ENCODE peak calls at places on chromosomes 16 and 17, in six cellular contexts. M, O, C, X, S and Z are unnamed samples.

GRCh38 chr16:88561485-88562369 is 8.5 kb upstream of the ZC3H18 start:
- DNase-seq in O (peak), C (peak), S (peak), M (peak), X (no peak), Z (no peak)

GRCh38 chr17:78645421-78646295 is 68.5 kb upstream of the DNAH17 start:
- DNase-seq in O (peak), M (no peak), X (peak), C (peak), S (peak), Z (no peak)

GRCh38 chr17:56785396-56785795 is 48.3 kb downstream of the C17orf67 start:
- DNase-seq in S (no peak), O (no peak), M (peak), X (no peak), C (peak), Z (no peak)

GRCh38 chr17:57545836-57546305 is 199.2 kb downstream of the CCDC182 start:
- DNase-seq in X (no peak), C (no peak), O (no peak), M (no peak), S (no peak), Z (no peak)

GRCh38 chr17:35243459-35244204 is 760 bp downstream of the SLFN5 start:
- DNase-seq in O (peak), S (peak), M (peak), C (peak), X (peak), Z (peak)

GRCh38 chr17:69608114-69608513 is 193.6 kb downstream of the MAP2K6 start:
- DNase-seq in X (no peak), O (no peak), M (no peak), C (peak), S (no peak), Z (no peak)

GRCh38 chr16:4847774-4848587 is 700 bp downstream of the UBN1 start:
- DNase-seq in O (peak), X (peak), M (peak), S (peak), C (peak), Z (peak)

GRCh38 chr16:85492617-85492957 is 120.5 kb upstream of the GSE1 start:
- DNase-seq in M (no peak), O (no peak), C (peak), X (no peak), S (no peak), Z (no peak)

GRCh38 chr16:1532771-1533170 is 695 bp upstream of the TMEM204 start:
- DNase-seq in C (no peak), O (no peak), S (no peak), M (no peak), X (no peak), Z (no peak)

GRCh38 chr17:37131670-37132620 is 183.2 kb downstream of the AATF start:
- DNase-seq in S (no peak), C (no peak), O (no peak), M (no peak), X (no peak), Z (no peak)

GRCh38 chr17:50265212-50265611 is 9.1 kb upstream of the TMEM92 start:
- DNase-seq in C (no peak), X (peak), S (no peak), O (no peak), M (no peak), Z (no peak)

GRCh38 chr17:19723967-19724366 is 7.6 kb upstream of the SLC47A2 start:
- DNase-seq in O (no peak), C (no peak), S (no peak), X (no peak), M (no peak), Z (no peak)

GRCh38 chr16:56360117-56361008 is 65.0 kb downstream of the AMFR start:
- DNase-seq in S (peak), O (no peak), X (peak), C (no peak), M (no peak), Z (no peak)

GRCh38 chr16:86734559-86735480 is 156.5 kb downstream of the FOXL1 start:
- DNase-seq in O (no peak), X (no peak), M (no peak), C (no peak), S (no peak), Z (no peak)

GRCh38 chr17:41718287-41718645 is 6.1 kb downstream of the GAST start:
- DNase-seq in O (no peak), X (no peak), C (no peak), M (no peak), S (no peak), Z (no peak)

GRCh38 chr17:6548578-6549330 is 7.6 kb downstream of the PITPNM3 start:
- DNase-seq in C (no peak), O (no peak), X (no peak), M (no peak), S (no peak), Z (peak)

GRCh38 chr17:83177611-83178532 is 98.5 kb downstream of the METRNL start:
- DNase-seq in X (no peak), C (no peak), M (no peak), S (no peak), O (no peak), Z (no peak)

GRCh38 chr16:63530974-63531373 is 1494.7 kb upstream of the CDH8 start:
- DNase-seq in X (no peak), M (no peak), S (no peak), C (no peak), O (no peak), Z (no peak)

GRCh38 chr16:59412275-59412841 is 678.2 kb upstream of the GOT2 start:
- DNase-seq in S (no peak), M (peak), C (peak), X (no peak), O (no peak), Z (no peak)

GRCh38 chr16:23410176-23410575 is 42.8 kb downstream of the COG7 start:
- DNase-seq in S (no peak), O (no peak), C (peak), X (no peak), M (peak), Z (no peak)

GRCh38 chr16:27275394-27275793 is 6.8 kb upstream of the NSMCE1 start:
- DNase-seq in S (no peak), C (no peak), O (no peak), M (no peak), X (no peak), Z (no peak)

GRCh38 chr16:84925092-84925772 is 86.1 kb downstream of the ZDHHC7 start:
- DNase-seq in S (peak), C (peak), O (peak), M (no peak), X (peak), Z (peak)

GRCh38 chr16:89200124-89200849 is at the start of gene SLC22A31:
- DNase-seq in C (no peak), X (peak), M (no peak), O (no peak), S (no peak), Z (no peak)

GRCh38 chr16:25258856-25259179 is 1.2 kb upstream of the ZKSCAN2 start:
- DNase-seq in C (no peak), M (no peak), S (no peak), X (no peak), O (peak), Z (peak)

GRCh38 chr16:81623365-81624102 is 155.6 kb upstream of the PLCG2 start:
- DNase-seq in X (no peak), S (no peak), O (peak), M (no peak), C (peak), Z (peak)

GRCh38 chr16:57191056-57191536 is 5.0 kb downstream of the RSPRY1 start:
- DNase-seq in C (peak), O (no peak), X (no peak), S (no peak), M (peak), Z (no peak)

GRCh38 chr16:3030128-3030871 is 6.4 kb downstream of the BICDL2 start:
- DNase-seq in M (no peak), O (no peak), C (no peak), S (no peak), X (no peak), Z (no peak)

GRCh38 chr17:45156242-45156641 is 5.4 kb upstream of the HEXIM2 start:
- DNase-seq in O (no peak), M (no peak), S (no peak), C (no peak), X (no peak), Z (no peak)

GRCh38 chr17:77738666-77739531 is 219.6 kb upstream of the TNRC6C start:
- DNase-seq in O (no peak), X (no peak), C (peak), M (no peak), S (peak), Z (no peak)

GRCh38 chr16:56743840-56744239 is 13.9 kb downstream of the NUP93 start:
- DNase-seq in O (no peak), M (peak), S (peak), C (peak), X (no peak), Z (no peak)

GRCh38 chr17:79028496-79029326 is 4.7 kb downstream of the C1QTNF1 start:
- DNase-seq in M (no peak), X (peak), S (peak), C (no peak), O (no peak), Z (no peak)

GRCh38 chr16:10765772-10766171 is 22.1 kb downstream of the NUBP1 start:
- DNase-seq in O (no peak), S (no peak), M (no peak), C (no peak), X (no peak), Z (no peak)

GRCh38 chr17:6071528-6072065 is 1.4 kb downstream of the WSCD1 start:
- DNase-seq in S (no peak), M (no peak), C (no peak), X (no peak), O (no peak), Z (no peak)

GRCh38 chr16:337975-338575 is 14.4 kb downstream of the AXIN1 start:
- DNase-seq in O (no peak), S (no peak), M (no peak), C (no peak), X (no peak), Z (no peak)

GRCh38 chr16:667780-668518 is at the start of gene RHOT2:
- DNase-seq in S (peak), C (peak), X (peak), O (peak), M (peak), Z (peak)

GRCh38 chr17:65277576-65277975 is 140.4 kb downstream of the RGS9 start:
- DNase-seq in M (peak), S (no peak), C (peak), O (no peak), X (no peak), Z (no peak)
- H3K4me3 ChIP-seq in M (no peak), S (no peak), C (no peak), O (no peak), X (no peak), Z (no peak)

GRCh38 chr17:17808706-17809432 is 27.9 kb downstream of the SREBF1 start:
- DNase-seq in O (no peak), X (no peak), S (peak), M (peak), C (peak), Z (no peak)

GRCh38 chr17:17807440-17807839 is 29.3 kb downstream of the SREBF1 start:
- DNase-seq in M (no peak), X (no peak), S (no peak), O (no peak), C (no peak), Z (no peak)

GRCh38 chr17:17810374-17811248 is 26.2 kb downstream of the SREBF1 start:
- DNase-seq in O (no peak), S (peak), X (no peak), C (no peak), M (peak), Z (no peak)

GRCh38 chr17:17811381-17812210 is 25.2 kb downstream of the SREBF1 start:
- DNase-seq in X (no peak), C (no peak), M (no peak), O (no peak), S (peak), Z (no peak)

GRCh38 chr17:17809527-17810373 is 27.0 kb downstream of the SREBF1 start:
- DNase-seq in S (peak), M (peak), O (no peak), C (no peak), X (peak), Z (no peak)
- H3K4me3 ChIP-seq in S (no peak), M (no peak), O (no peak), C (no peak), X (peak), Z (no peak)

GRCh38 chr17:40180694-40181093 is 3.4 kb downstream of the RAPGEFL1 start:
- DNase-seq in S (no peak), M (no peak), X (no peak), C (no peak), O (no peak), Z (no peak)

GRCh38 chr17:40181205-40181604 is 3.9 kb downstream of the RAPGEFL1 start:
- DNase-seq in C (no peak), O (no peak), X (no peak), S (no peak), M (no peak), Z (no peak)

GRCh38 chr17:40178660-40179059 is 1.4 kb downstream of the RAPGEFL1 start:
- DNase-seq in S (no peak), C (no peak), M (no peak), X (no peak), O (no peak), Z (no peak)

GRCh38 chr17:40178021-40178601 is 841 bp downstream of the RAPGEFL1 start:
- DNase-seq in X (no peak), M (no peak), S (no peak), O (no peak), C (no peak), Z (no peak)

DNA sequence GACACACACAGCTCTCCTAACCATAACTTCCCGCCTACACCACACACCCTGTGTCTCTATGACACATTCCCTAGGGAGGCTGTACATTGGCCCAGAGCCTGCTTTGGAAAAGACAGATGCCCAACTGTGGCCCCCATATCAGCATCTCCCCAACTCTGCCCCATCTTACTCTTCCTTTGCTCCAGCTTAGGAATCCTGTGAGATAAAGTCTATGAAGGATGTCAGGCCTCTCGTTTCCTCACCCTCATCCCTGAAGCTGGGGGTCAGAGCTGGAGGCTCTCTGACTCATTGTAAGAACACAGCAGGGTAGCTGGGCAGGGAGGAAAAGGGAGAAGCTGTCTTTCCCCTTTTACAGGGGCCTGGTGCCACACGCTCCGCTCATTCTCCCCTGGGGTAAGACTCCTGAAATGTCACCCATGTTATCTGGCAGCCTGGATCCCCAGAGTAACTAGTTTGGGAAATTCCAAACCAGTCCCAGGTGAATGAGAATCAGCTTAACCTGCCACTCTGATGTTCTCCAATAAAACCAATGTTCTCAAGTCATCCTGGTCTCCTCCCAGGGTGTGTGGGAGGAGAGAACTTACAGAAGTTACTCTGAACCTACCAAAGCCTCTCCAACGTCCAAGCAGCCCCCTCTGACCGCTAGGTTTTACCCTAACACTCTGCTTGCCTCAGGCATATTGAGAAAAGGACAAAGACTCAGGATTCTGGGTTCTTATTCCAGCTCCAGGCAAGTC is 2.8 kb downstream of the RAPGEFL1 start:
- DNase-seq in O (no peak), X (no peak), S (no peak), C (peak), M (peak), Z (no peak)
- H3K4me3 ChIP-seq in O (no peak), X (no peak), S (no peak), C (no peak), M (no peak), Z (no peak)

DNA sequence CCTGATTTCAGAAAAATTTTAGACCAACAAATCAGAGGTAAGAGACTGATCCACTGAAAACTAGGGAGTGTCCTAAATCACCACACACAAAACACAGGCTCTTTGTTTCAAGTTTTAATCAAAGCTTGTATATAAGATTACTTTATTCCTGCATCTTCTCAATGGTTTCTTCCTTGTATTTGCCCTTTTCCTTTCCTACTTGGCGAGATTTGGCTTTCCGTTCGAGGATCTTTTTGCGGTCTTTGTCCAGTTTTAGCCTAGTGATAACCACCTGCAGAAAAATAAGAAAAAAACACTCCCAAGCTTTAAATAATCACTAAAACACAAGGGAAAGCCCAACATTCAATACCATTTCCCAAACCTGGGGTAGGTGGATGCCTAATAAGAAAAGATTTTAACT is 918 bp upstream of the KRABD2 start:
- DNase-seq in X (no peak), C (no peak), O (no peak), S (no peak), M (no peak), Z (no peak)
- H3K4me3 ChIP-seq in X (no peak), C (no peak), O (no peak), S (no peak), M (no peak), Z (no peak)

GRCh38 chr16:68005786-68006286 is 6.6 kb upstream of the DPEP2 start:
- DNase-seq in X (peak), O (no peak), M (no peak), C (no peak), S (peak), Z (no peak)

GRCh38 chr16:68003031-68003430 is 3.7 kb upstream of the DPEP2 start:
- DNase-seq in C (peak), X (no peak), O (no peak), S (no peak), M (no peak), Z (no peak)

GRCh38 chr16:68000450-68000849 is 1.2 kb upstream of the DPEP2 start:
- DNase-seq in X (no peak), C (no peak), S (no peak), M (no peak), O (no peak), Z (no peak)

GRCh38 chr16:67995423-67995822 is 3.9 kb downstream of the DPEP2 start:
- DNase-seq in O (no peak), X (no peak), S (no peak), C (no peak), M (no peak), Z (no peak)

GRCh38 chr16:68000024-68000423 is 740 bp upstream of the DPEP2 start:
- DNase-seq in S (no peak), M (no peak), O (no peak), X (no peak), C (no peak), Z (no peak)
- H3K4me3 ChIP-seq in S (no peak), M (no peak), O (peak), X (no peak), C (no peak), Z (no peak)

DNA sequence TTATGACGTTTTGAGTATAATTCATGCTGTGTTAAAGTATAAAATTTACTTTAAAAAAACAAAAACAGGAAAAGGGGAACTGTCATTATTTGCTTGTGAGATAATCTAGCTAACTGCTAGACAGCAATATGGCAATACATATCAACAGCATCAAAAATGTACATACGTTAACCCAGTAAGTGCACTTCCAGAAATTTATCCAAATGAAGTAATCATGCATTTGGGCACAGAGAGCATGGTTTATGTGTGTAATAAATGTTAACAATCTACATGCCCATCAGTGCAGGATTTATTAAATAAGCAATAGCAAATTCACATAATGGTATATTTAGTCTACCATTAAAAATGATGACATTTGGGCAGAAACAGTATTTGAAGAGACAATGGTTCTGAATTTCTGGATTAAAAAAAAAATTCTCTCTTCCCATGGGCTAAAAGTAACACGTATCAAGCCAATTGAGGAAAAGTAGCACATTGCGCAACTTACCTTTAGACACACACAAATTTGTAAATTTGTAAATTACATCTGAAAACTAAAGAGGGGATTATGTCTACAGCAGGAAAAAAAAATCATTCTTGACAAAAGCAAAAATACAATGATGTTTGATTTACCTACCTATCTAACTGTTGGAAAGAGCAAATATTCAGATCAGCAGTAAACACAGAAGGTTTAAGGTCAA is 80.3 kb downstream of the CACNG1 start:
- DNase-seq in O (no peak), M (no peak), C (no peak), S (no peak), X (no peak), Z (no peak)
- H3K4me3 ChIP-seq in O (no peak), M (no peak), C (no peak), S (no peak), X (no peak), Z (no peak)

DNA sequence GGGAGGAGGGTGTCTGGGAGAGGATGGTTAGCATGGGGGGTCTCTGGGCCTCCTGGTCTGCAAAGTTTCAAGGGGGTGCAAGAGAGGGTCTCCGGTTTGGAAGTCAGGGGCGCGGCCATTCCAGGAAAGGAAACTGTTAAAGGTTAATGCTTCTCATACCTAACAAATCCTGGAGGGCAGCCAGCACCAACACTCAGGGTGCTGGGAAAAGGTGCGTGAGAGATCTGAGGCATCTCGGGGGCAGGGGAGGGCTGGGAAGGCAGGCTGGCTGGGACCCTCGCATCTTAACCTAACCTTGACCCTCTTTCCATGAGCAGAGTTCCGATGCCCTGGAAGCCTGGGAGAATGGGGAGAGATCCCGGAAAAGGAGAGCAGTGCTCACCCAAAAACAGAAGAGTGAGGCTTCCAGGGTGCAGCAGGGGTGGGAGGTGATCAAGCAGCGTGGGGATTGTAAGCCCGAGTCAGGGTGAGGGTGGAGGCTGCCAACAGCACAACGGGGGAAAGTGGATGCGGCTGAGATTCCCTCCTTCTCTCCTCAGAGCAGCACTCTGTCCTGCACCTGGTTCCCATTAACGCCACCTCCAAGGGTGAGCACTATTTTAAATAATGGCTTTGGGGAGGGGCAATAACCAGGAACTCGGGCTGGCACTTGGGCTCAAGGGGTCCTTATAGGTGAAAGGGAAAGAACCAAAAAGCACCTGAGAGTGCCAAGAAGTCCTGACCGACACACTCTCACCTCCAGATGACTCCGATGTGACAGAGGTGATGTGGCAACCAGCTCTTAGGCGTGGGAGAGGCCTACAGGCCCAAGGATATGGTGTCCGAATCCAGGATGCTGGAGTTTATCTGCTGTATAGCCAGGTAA is 989 bp downstream of the TNFSF13 start:
- DNase-seq in S (no peak), O (no peak), M (no peak), X (no peak), C (no peak), Z (no peak)
- H3K4me3 ChIP-seq in S (no peak), O (no peak), M (no peak), X (no peak), C (no peak), Z (no peak)